ENCODE peak calls at places on chromosomes 3 and 15, in four cellular contexts. T, O, W and B are unnamed samples.

GRCh38 chr15:80561500-80561899 is 133.6 kb upstream of the ABHD17C start:
- DNase-seq in T (no peak), O (no peak), W (no peak), B (no peak)

GRCh38 chr3:146196789-146197188 is 35.8 kb upstream of the PLOD2 start:
- DNase-seq in T (no peak), O (no peak), W (no peak), B (no peak)

GRCh38 chr15:98874359-98874758 is 133.2 kb downstream of the PGPEP1L start:
- DNase-seq in T (no peak), O (no peak), W (no peak), B (no peak)

GRCh38 chr3:128488995-128489859 is 3.8 kb downstream of the GATA2 start:
- DNase-seq in T (peak; percentile 65), O (peak; percentile 75), W (no peak), B (no peak)

GRCh38 chr3:111797035-111797717 is 61.9 kb upstream of the PHLDB2 start:
- DNase-seq in T (no peak), O (no peak), W (no peak), B (no peak)

GRCh38 chr3:10353661-10354372 is 32.9 kb upstream of the SEC13 start:
- DNase-seq in T (no peak), O (no peak), W (no peak), B (no peak)

GRCh38 chr15:56978898-56979662 is 60.6 kb downstream of the TCF12 start:
- DNase-seq in T (no peak), O (no peak), W (no peak), B (no peak)

GRCh38 chr3:177371903-177372302 is 174.6 kb upstream of the TBL1XR1 start:
- DNase-seq in T (no peak), O (no peak), W (no peak), B (no peak)

GRCh38 chr3:19947549-19948071 is 713 bp downstream of the RAB5A start:
- DNase-seq in T (peak; percentile 42), O (peak; percentile 66), W (no peak), B (peak; percentile 15)

GRCh38 chr3:64462203-64463120 is 225.3 kb downstream of the ADAMTS9 start:
- DNase-seq in T (no peak), O (no peak), W (no peak), B (no peak)
- TF ChIP-seq HDAC6 in T (no peak), O (no peak), W (no peak), B (no peak)

GRCh38 chr3:172560026-172560425 is 36.8 kb upstream of the TNFSF10 start:
- DNase-seq in T (no peak), O (no peak), W (no peak), B (no peak)

GRCh38 chr3:172561894-172562664 is 38.8 kb upstream of the TNFSF10 start:
- DNase-seq in T (no peak), O (no peak), W (no peak), B (no peak)

GRCh38 chr3:172559029-172559428 is 35.8 kb upstream of the TNFSF10 start:
- DNase-seq in T (no peak), O (no peak), W (no peak), B (no peak)

GRCh38 chr3:172564499-172564898 is 41.3 kb upstream of the TNFSF10 start:
- DNase-seq in T (no peak), O (no peak), W (no peak), B (no peak)

DNA sequence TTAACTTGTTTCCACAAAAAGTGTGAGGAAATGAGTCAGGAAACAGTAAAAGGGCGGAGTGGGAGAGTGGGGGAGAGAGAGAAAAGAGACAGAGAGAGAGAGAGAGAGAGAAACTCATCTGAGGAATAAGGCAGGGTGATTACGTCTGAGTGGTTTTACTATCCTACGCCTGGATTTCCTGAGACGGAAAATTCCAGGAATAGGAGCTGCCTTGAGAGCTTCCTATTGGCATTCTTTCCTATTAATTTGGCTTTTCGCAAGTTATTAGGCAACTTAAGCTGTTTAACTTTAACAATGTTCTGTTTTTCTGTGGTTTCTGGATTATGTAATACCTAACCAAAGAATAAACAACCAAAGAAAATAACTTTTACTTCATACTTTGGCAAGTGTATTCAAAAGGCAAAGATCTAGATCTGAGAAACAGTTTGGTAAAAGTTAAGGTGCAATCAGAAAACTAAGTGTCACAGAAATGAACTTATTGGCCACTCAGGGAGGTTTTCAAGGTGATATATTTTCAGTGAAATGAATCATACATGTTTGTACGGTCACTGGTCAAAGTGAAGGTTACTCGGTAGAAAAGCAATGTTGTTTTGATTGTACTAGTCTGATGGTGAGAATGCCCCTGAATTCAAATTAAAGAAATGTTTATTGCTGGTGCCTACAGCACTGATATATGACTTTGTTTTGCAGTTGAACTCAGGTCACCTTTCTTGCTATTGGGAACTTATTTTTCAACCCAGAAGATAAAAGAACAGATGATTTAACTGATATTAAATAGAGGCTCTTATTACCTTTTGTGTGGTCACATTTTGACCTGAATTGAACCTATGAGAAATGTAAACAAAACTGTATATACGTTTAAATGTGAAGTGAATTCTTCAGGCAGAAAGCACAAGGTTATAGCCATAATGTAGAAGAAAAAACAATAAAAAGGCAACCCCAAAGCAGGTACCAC is 39.9 kb upstream of the TNFSF10 start:
- DNase-seq in T (peak; percentile 61), O (no peak), W (no peak), B (no peak)
- TF ChIP-seq POLR2AphosphoS5 in T (no peak), O (no peak), W (no peak), B (no peak)

DNA sequence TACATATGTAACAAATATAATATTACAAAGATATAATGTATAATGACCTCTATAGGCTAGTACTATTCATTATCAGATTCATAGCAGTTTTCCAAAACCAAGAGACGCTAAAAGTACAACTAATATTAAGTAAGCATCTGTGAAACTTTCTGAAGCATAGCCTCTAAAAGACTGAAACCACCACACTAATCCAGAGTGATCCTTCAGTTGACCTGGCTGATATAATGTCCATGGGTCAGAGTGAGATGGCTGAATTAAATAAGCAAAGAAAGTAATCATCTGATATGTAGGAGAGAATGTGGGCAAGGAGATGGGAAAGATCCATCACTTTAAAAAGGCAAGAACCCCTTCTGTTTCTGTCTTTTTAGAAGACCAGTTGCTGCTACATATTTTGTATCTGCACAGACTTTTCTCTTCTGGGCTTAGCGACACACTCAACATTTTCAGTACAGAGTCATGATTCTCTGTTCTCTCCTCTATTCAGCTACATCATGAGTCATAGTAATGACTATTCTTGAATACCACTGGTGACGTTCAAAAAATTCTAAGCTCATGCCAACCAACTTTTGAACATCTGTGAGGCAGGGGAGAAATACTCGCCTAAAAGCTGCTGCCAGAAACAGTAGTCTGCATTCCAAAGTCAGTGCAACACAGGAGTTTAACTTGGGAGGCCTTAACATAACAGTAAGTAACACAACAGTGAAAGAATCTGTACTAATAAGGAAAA is 149.6 kb downstream of the MAGI1 start:
- DNase-seq in T (no peak), O (no peak), W (no peak), B (no peak)
- TF ChIP-seq HDAC6 in T (no peak), O (no peak), W (no peak), B (no peak)

GRCh38 chr3:135145581-135145980 is 350.5 kb downstream of the EPHB1 start:
- DNase-seq in T (no peak), O (no peak), W (no peak), B (no peak)
- TF ChIP-seq POLR2AphosphoS5 in T (no peak), O (no peak), W (no peak), B (no peak)